ENCODE peak calls at places on chromosome 18, in ten cellular contexts. One of them, this sample, is unnamed.
A peak's percentile ranks its signal among the peaks of the same experiment; 100 is the strongest.

GRCh38 chr18:78975699-78976098 is 3.9 kb upstream of the SALL3 start:
- DNase-seq in right atrium auricular region: no peak
- DNase-seq in IMR-90: no peak
- DNase-seq in aorta: no peak
- DNase-seq in lower lobe of right lung: no peak
- DNase-seq in colonic mucosa: no peak
- DNase-seq in coronary artery: no peak
- DNase-seq in sigmoid colon: no peak
- DNase-seq in uterus: no peak
- DNase-seq in cardiac muscle cell: no peak
- DNase-seq in this sample: no peak

GRCh38 chr18:55351220-55351619 is 236.8 kb downstream of the TCF4 start:
- DNase-seq in right atrium auricular region: no peak
- DNase-seq in IMR-90: peak; percentile 52
- DNase-seq in aorta: no peak
- DNase-seq in lower lobe of right lung: no peak
- DNase-seq in colonic mucosa: no peak
- DNase-seq in coronary artery: no peak
- DNase-seq in sigmoid colon: no peak
- DNase-seq in uterus: no peak
- DNase-seq in cardiac muscle cell: no peak
- DNase-seq in this sample: no peak

GRCh38 chr18:51621103-51621969 is 423.9 kb upstream of the MEX3C start:
- DNase-seq in right atrium auricular region: no peak
- DNase-seq in IMR-90: no peak
- DNase-seq in aorta: no peak
- DNase-seq in lower lobe of right lung: peak; percentile 48
- DNase-seq in colonic mucosa: peak; percentile 28
- DNase-seq in coronary artery: no peak
- DNase-seq in sigmoid colon: no peak
- DNase-seq in uterus: no peak
- DNase-seq in cardiac muscle cell: peak; percentile 86
- DNase-seq in this sample: no peak

GRCh38 chr18:63399300-63399699 is 23.0 kb downstream of the VPS4B start:
- DNase-seq in right atrium auricular region: no peak
- DNase-seq in IMR-90: no peak
- DNase-seq in aorta: no peak
- DNase-seq in lower lobe of right lung: no peak
- DNase-seq in colonic mucosa: no peak
- DNase-seq in coronary artery: no peak
- DNase-seq in sigmoid colon: no peak
- DNase-seq in uterus: no peak
- DNase-seq in cardiac muscle cell: no peak
- DNase-seq in this sample: no peak

GRCh38 chr18:50401888-50402287 is 27.0 kb downstream of the SKA1 start:
- DNase-seq in right atrium auricular region: no peak
- DNase-seq in IMR-90: peak; percentile 7
- DNase-seq in aorta: peak; percentile 48
- DNase-seq in lower lobe of right lung: peak; percentile 63
- DNase-seq in colonic mucosa: peak; percentile 68
- DNase-seq in coronary artery: no peak
- DNase-seq in sigmoid colon: no peak
- DNase-seq in uterus: no peak
- DNase-seq in cardiac muscle cell: peak; percentile 74
- DNase-seq in this sample: no peak

GRCh38 chr18:70920840-70921374 is 632.1 kb downstream of the SOCS6 start:
- DNase-seq in right atrium auricular region: no peak
- DNase-seq in IMR-90: no peak
- DNase-seq in aorta: no peak
- DNase-seq in lower lobe of right lung: no peak
- DNase-seq in colonic mucosa: no peak
- DNase-seq in coronary artery: no peak
- DNase-seq in sigmoid colon: no peak
- DNase-seq in uterus: no peak
- DNase-seq in cardiac muscle cell: no peak
- DNase-seq in this sample: no peak

GRCh38 chr18:69898241-69898861 is 49.3 kb downstream of the CD226 start:
- DNase-seq in right atrium auricular region: no peak
- DNase-seq in IMR-90: no peak
- DNase-seq in aorta: no peak
- DNase-seq in lower lobe of right lung: no peak
- DNase-seq in colonic mucosa: no peak
- DNase-seq in coronary artery: no peak
- DNase-seq in sigmoid colon: no peak
- DNase-seq in uterus: no peak
- DNase-seq in cardiac muscle cell: peak; percentile 8
- DNase-seq in this sample: no peak

GRCh38 chr18:60277855-60278480 is 94.6 kb downstream of the MC4R start:
- DNase-seq in right atrium auricular region: no peak
- DNase-seq in IMR-90: peak; percentile 83
- DNase-seq in aorta: no peak
- DNase-seq in lower lobe of right lung: no peak
- DNase-seq in colonic mucosa: no peak
- DNase-seq in coronary artery: no peak
- DNase-seq in sigmoid colon: no peak
- DNase-seq in uterus: no peak
- DNase-seq in cardiac muscle cell: peak; percentile 21
- DNase-seq in this sample: no peak

GRCh38 chr18:76459687-76460350 is 35.2 kb downstream of the ZNF516 start:
- DNase-seq in right atrium auricular region: peak; percentile 82
- DNase-seq in IMR-90: peak; percentile 100
- DNase-seq in aorta: peak; percentile 80
- DNase-seq in lower lobe of right lung: peak; percentile 56
- DNase-seq in colonic mucosa: no peak
- DNase-seq in coronary artery: peak; percentile 85
- DNase-seq in sigmoid colon: peak; percentile 68
- DNase-seq in uterus: peak; percentile 73
- DNase-seq in cardiac muscle cell: peak; percentile 99
- DNase-seq in this sample: no peak

GRCh38 chr18:76462326-76462694 is 32.7 kb downstream of the ZNF516 start:
- DNase-seq in right atrium auricular region: peak; percentile 16
- DNase-seq in IMR-90: no peak
- DNase-seq in aorta: no peak
- DNase-seq in lower lobe of right lung: no peak
- DNase-seq in colonic mucosa: no peak
- DNase-seq in coronary artery: no peak
- DNase-seq in sigmoid colon: no peak
- DNase-seq in uterus: no peak
- DNase-seq in cardiac muscle cell: no peak
- DNase-seq in this sample: peak; percentile 75

GRCh38 chr18:76460482-76460881 is 34.6 kb downstream of the ZNF516 start:
- DNase-seq in right atrium auricular region: peak; percentile 28
- DNase-seq in IMR-90: peak; percentile 34
- DNase-seq in aorta: no peak
- DNase-seq in lower lobe of right lung: no peak
- DNase-seq in colonic mucosa: no peak
- DNase-seq in coronary artery: peak; percentile 46
- DNase-seq in sigmoid colon: no peak
- DNase-seq in uterus: no peak
- DNase-seq in cardiac muscle cell: peak; percentile 41
- DNase-seq in this sample: no peak

GRCh38 chr18:76461692-76462325 is 33.2 kb downstream of the ZNF516 start:
- DNase-seq in right atrium auricular region: peak; percentile 55
- DNase-seq in IMR-90: no peak
- DNase-seq in aorta: peak; percentile 39
- DNase-seq in lower lobe of right lung: no peak
- DNase-seq in colonic mucosa: no peak
- DNase-seq in coronary artery: no peak
- DNase-seq in sigmoid colon: no peak
- DNase-seq in uterus: no peak
- DNase-seq in cardiac muscle cell: no peak
- DNase-seq in this sample: peak; percentile 90

DNA sequence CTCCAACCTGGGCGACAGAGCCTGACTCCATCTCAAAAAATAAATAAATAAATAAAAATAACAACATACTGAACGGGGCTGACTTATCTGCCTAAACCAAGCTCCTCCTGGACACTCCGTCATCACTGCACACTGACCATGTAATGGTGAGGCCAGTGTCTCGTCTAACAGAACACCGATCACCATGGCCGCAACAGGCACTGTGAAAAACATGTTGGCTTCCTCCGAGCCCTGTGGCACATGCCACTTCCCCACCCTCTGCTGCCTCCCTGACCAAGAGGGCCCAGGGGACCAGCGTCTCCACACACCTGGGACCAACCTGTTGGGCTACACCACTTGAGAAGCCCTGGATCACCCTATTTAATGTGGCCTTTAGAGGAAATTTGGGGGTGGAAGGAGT is 33.9 kb downstream of the ZNF516 start:
- DNase-seq in right atrium auricular region: peak; percentile 40
- DNase-seq in IMR-90: no peak
- DNase-seq in aorta: no peak
- DNase-seq in lower lobe of right lung: no peak
- DNase-seq in colonic mucosa: no peak
- DNase-seq in coronary artery: no peak
- DNase-seq in sigmoid colon: no peak
- DNase-seq in uterus: no peak
- DNase-seq in cardiac muscle cell: no peak
- DNase-seq in this sample: no peak
- H3K27ac ChIP-seq in right atrium auricular region: no peak overlapping the region
- H3K27ac ChIP-seq in IMR-90: no peak overlapping the region
- H3K27ac ChIP-seq in aorta: no peak overlapping the region
- H3K27ac ChIP-seq in lower lobe of right lung: no peak overlapping the region
- H3K27ac ChIP-seq in colonic mucosa: no peak overlapping the region
- H3K27ac ChIP-seq in coronary artery: no peak overlapping the region
- H3K27ac ChIP-seq in sigmoid colon: no peak overlapping the region
- H3K27ac ChIP-seq in uterus: peak overlapping the region; percentile 94
- H3K27ac ChIP-seq in cardiac muscle cell: no peak overlapping the region
- H3K27ac ChIP-seq in this sample: peak overlapping the region; percentile 74

DNA sequence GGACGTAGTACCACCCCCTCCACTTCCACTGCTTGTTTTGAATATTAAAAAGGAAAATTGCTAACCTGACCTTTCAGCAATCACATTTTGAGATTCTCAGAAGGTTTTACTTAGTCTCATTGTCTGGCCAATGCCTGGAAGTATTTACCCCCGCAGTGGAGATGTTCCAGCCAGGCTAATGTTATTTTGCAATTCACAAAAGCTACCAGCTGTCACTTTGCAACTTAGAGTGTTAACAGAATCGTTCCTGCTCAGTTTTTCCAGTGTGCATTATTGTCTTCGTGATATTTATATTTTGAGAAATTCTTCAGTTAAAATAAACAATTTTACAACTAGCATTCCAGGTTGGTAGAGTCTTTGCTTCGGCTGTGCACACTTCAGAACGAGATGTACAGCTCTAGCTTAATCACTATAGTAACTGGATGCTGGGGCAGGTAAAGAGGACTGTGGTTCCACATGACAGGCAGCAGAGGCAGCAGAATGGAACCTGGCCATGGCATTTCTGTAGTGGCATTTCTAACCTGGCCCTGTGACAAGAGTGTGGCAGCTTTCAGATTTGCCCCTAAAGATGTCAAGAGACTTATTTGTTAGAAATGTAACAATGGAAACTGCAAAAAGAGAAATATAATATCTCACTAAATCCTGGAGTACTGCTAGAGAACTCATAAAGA is 85.1 kb downstream of the DTNA start:
- DNase-seq in right atrium auricular region: no peak
- DNase-seq in IMR-90: no peak
- DNase-seq in aorta: no peak
- DNase-seq in lower lobe of right lung: no peak
- DNase-seq in colonic mucosa: no peak
- DNase-seq in coronary artery: no peak
- DNase-seq in sigmoid colon: no peak
- DNase-seq in uterus: no peak
- DNase-seq in cardiac muscle cell: no peak
- DNase-seq in this sample: no peak
- H3K27ac ChIP-seq in right atrium auricular region: peak overlapping the region; percentile 31
- H3K27ac ChIP-seq in IMR-90: no peak overlapping the region
- H3K27ac ChIP-seq in aorta: no peak overlapping the region
- H3K27ac ChIP-seq in lower lobe of right lung: no peak overlapping the region
- H3K27ac ChIP-seq in colonic mucosa: no peak overlapping the region
- H3K27ac ChIP-seq in coronary artery: no peak overlapping the region
- H3K27ac ChIP-seq in sigmoid colon: no peak overlapping the region
- H3K27ac ChIP-seq in uterus: no peak overlapping the region
- H3K27ac ChIP-seq in cardiac muscle cell: no peak overlapping the region
- H3K27ac ChIP-seq in this sample: peak overlapping the region; percentile 58

GRCh38 chr18:77079088-77079487 is 53.5 kb downstream of the MBP start:
- DNase-seq in right atrium auricular region: no peak
- DNase-seq in IMR-90: no peak
- DNase-seq in aorta: no peak
- DNase-seq in lower lobe of right lung: no peak
- DNase-seq in colonic mucosa: no peak
- DNase-seq in coronary artery: no peak
- DNase-seq in sigmoid colon: no peak
- DNase-seq in uterus: no peak
- DNase-seq in cardiac muscle cell: no peak
- DNase-seq in this sample: no peak

GRCh38 chr18:77077401-77077800 is 55.2 kb downstream of the MBP start:
- DNase-seq in right atrium auricular region: no peak
- DNase-seq in IMR-90: no peak
- DNase-seq in aorta: no peak
- DNase-seq in lower lobe of right lung: no peak
- DNase-seq in colonic mucosa: no peak
- DNase-seq in coronary artery: no peak
- DNase-seq in sigmoid colon: no peak
- DNase-seq in uterus: no peak
- DNase-seq in cardiac muscle cell: no peak
- DNase-seq in this sample: no peak

GRCh38 chr18:77076111-77076510 is 56.5 kb downstream of the MBP start:
- DNase-seq in right atrium auricular region: no peak
- DNase-seq in IMR-90: no peak
- DNase-seq in aorta: no peak
- DNase-seq in lower lobe of right lung: no peak
- DNase-seq in colonic mucosa: no peak
- DNase-seq in coronary artery: no peak
- DNase-seq in sigmoid colon: no peak
- DNase-seq in uterus: no peak
- DNase-seq in cardiac muscle cell: no peak
- DNase-seq in this sample: no peak

GRCh38 chr18:77078671-77079070 is 53.9 kb downstream of the MBP start:
- DNase-seq in right atrium auricular region: no peak
- DNase-seq in IMR-90: no peak
- DNase-seq in aorta: no peak
- DNase-seq in lower lobe of right lung: no peak
- DNase-seq in colonic mucosa: no peak
- DNase-seq in coronary artery: no peak
- DNase-seq in sigmoid colon: no peak
- DNase-seq in uterus: no peak
- DNase-seq in cardiac muscle cell: no peak
- DNase-seq in this sample: no peak

DNA sequence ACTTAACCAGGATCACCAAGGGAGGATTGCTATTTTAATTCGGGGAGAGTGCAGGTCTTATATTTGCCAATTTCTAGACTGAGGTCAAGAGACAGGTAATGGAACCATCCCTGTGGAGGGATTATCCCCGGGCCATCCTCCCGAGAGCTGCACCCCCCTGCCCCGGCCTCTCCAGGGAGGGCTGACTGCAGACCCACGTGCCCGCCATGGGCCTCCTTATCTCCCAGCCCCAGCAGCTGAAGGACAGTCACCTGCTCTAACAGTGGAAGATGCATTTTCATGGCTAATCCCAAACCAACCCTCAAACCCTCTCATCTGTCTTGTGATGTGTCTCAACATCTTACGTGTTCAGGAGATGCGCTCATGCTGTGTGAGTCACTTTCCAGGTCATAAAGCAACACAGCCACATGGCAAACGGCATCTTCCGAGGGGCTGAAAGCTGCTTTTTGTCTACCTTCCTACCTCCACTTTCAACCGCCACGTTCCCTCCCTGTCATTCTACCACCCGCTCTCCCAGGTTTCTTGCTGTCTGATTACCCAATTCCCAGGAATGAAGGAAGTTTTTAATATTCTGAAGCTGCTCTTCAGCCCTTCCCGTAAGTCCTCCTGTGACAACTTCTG is 54.6 kb downstream of the MBP start:
- DNase-seq in right atrium auricular region: no peak
- DNase-seq in IMR-90: peak; percentile 87
- DNase-seq in aorta: no peak
- DNase-seq in lower lobe of right lung: no peak
- DNase-seq in colonic mucosa: no peak
- DNase-seq in coronary artery: no peak
- DNase-seq in sigmoid colon: no peak
- DNase-seq in uterus: no peak
- DNase-seq in cardiac muscle cell: no peak
- DNase-seq in this sample: no peak
- H3K27ac ChIP-seq in right atrium auricular region: no peak overlapping the region
- H3K27ac ChIP-seq in IMR-90: no peak overlapping the region
- H3K27ac ChIP-seq in aorta: no peak overlapping the region
- H3K27ac ChIP-seq in lower lobe of right lung: no peak overlapping the region
- H3K27ac ChIP-seq in colonic mucosa: no peak overlapping the region
- H3K27ac ChIP-seq in coronary artery: no peak overlapping the region
- H3K27ac ChIP-seq in sigmoid colon: no peak overlapping the region
- H3K27ac ChIP-seq in uterus: peak overlapping the region; percentile 54
- H3K27ac ChIP-seq in cardiac muscle cell: no peak overlapping the region
- H3K27ac ChIP-seq in this sample: peak overlapping the region; percentile 9

GRCh38 chr18:36038102-36038663 is 29.2 kb downstream of the RPRD1A start:
- DNase-seq in right atrium auricular region: no peak
- DNase-seq in IMR-90: no peak
- DNase-seq in aorta: no peak
- DNase-seq in lower lobe of right lung: no peak
- DNase-seq in colonic mucosa: no peak
- DNase-seq in coronary artery: no peak
- DNase-seq in sigmoid colon: no peak
- DNase-seq in uterus: no peak
- DNase-seq in cardiac muscle cell: no peak
- DNase-seq in this sample: no peak
- H3K27ac ChIP-seq in right atrium auricular region: no peak overlapping the region
- H3K27ac ChIP-seq in IMR-90: no peak overlapping the region
- H3K27ac ChIP-seq in aorta: no peak overlapping the region
- H3K27ac ChIP-seq in lower lobe of right lung: no peak overlapping the region
- H3K27ac ChIP-seq in colonic mucosa: no peak overlapping the region
- H3K27ac ChIP-seq in coronary artery: no peak overlapping the region
- H3K27ac ChIP-seq in sigmoid colon: no peak overlapping the region
- H3K27ac ChIP-seq in uterus: no peak overlapping the region
- H3K27ac ChIP-seq in cardiac muscle cell: no peak overlapping the region
- H3K27ac ChIP-seq in this sample: no peak overlapping the region

This sample was measured in esophagus muscularis mucosa.